ENCODE peak calls at places on chromosomes 6 and 20, in nine cellular contexts. D, F, I, W, J, Y, P, L and Q are unnamed samples.

GRCh38 chr6:116764961-116765841 is at the start of gene FAM162B:
- DNase-seq in D (peak), F (no peak), I (peak), W (peak), J (no peak), Y (no peak), P (peak), L (peak), Q (no peak)

GRCh38 chr20:18165553-18165952 is 27.9 kb downstream of the KAT14 start:
- DNase-seq in D (no peak), F (no peak), I (no peak), W (peak), J (no peak), Y (no peak), P (no peak), L (no peak), Q (no peak)

GRCh38 chr6:93416575-93417420 is 2.6 kb downstream of the EPHA7 start:
- DNase-seq in D (peak), F (no peak), I (peak), W (peak), J (peak), Y (no peak), P (peak), L (peak), Q (peak)

GRCh38 chr6:160386869-160387518 is 38.8 kb downstream of the SLC22A3 start:
- DNase-seq in D (no peak), F (peak), I (no peak), W (peak), J (peak), Y (no peak), P (no peak), L (no peak), Q (no peak)

GRCh38 chr6:27810768-27811298 is 101.4 kb downstream of the OR2B2 start:
- DNase-seq in D (peak), F (no peak), I (no peak), W (no peak), J (peak), Y (peak), P (no peak), L (no peak), Q (peak)

GRCh38 chr20:41177636-41178035 is 40.3 kb downstream of the PLCG1 start:
- DNase-seq in D (no peak), F (peak), I (no peak), W (peak), J (peak), Y (no peak), P (peak), L (no peak), Q (no peak)

GRCh38 chr6:7200598-7201443 is 93.1 kb downstream of the RREB1 start:
- DNase-seq in D (no peak), F (no peak), I (no peak), W (no peak), J (peak), Y (no peak), P (peak), L (no peak), Q (peak)

GRCh38 chr6:118574051-118574865 is 26.2 kb downstream of the PLN start:
- DNase-seq in D (peak), F (no peak), I (peak), W (no peak), J (no peak), Y (peak), P (peak), L (no peak), Q (no peak)

GRCh38 chr6:104881964-104882668 is 22.4 kb upstream of the HACE1 start:
- DNase-seq in D (no peak), F (no peak), I (no peak), W (no peak), J (no peak), Y (no peak), P (no peak), L (peak), Q (no peak)

GRCh38 chr20:45300961-45301360 is 5.7 kb upstream of the RBPJL start:
- DNase-seq in D (peak), F (peak), I (peak), W (peak), J (peak), Y (peak), P (no peak), L (peak), Q (peak)

GRCh38 chr20:59571151-59571550 is 33.2 kb upstream of the PHACTR3 start:
- DNase-seq in D (no peak), F (no peak), I (no peak), W (no peak), J (no peak), Y (no peak), P (no peak), L (no peak), Q (no peak)

GRCh38 chr6:39867592-39867991 is 66.7 kb downstream of the MOCS1 start:
- DNase-seq in D (peak), F (no peak), I (no peak), W (no peak), J (no peak), Y (peak), P (no peak), L (no peak), Q (no peak)

GRCh38 chr20:37095108-37095608 is 639 bp downstream of the RBL1 start:
- DNase-seq in D (no peak), F (no peak), I (peak), W (peak), J (no peak), Y (peak), P (peak), L (peak), Q (peak)

GRCh38 chr20:53656653-53657288 is 63.1 kb upstream of the ZNF217 start:
- DNase-seq in D (no peak), F (no peak), I (no peak), W (peak), J (peak), Y (no peak), P (no peak), L (no peak), Q (no peak)

GRCh38 chr20:1537731-1538058 is 19.8 kb downstream of the SIRPD start:
- DNase-seq in D (no peak), F (no peak), I (no peak), W (no peak), J (no peak), Y (peak), P (no peak), L (no peak), Q (no peak)

GRCh38 chr6:7258231-7258763 is 54.7 kb downstream of the SSR1 start:
- DNase-seq in D (no peak), F (no peak), I (no peak), W (no peak), J (no peak), Y (no peak), P (no peak), L (no peak), Q (no peak)

GRCh38 chr20:12414446-12415274 is 497.0 kb downstream of the BTBD3 start:
- DNase-seq in D (no peak), F (no peak), I (no peak), W (no peak), J (peak), Y (no peak), P (peak), L (peak), Q (peak)

GRCh38 chr6:431504-431903 is 40.0 kb downstream of the IRF4 start:
- DNase-seq in D (no peak), F (no peak), I (no peak), W (no peak), J (no peak), Y (no peak), P (no peak), L (no peak), Q (no peak)

GRCh38 chr20:9608639-9609440 is 94.5 kb downstream of the LAMP5 start:
- DNase-seq in D (peak), F (no peak), I (no peak), W (no peak), J (peak), Y (no peak), P (no peak), L (no peak), Q (no peak)

GRCh38 chr6:158417760-158418098 is 105.5 kb downstream of the TULP4 start:
- DNase-seq in D (no peak), F (no peak), I (no peak), W (peak), J (peak), Y (no peak), P (no peak), L (no peak), Q (no peak)

GRCh38 chr20:63709149-63709527 is 1.3 kb downstream of the ZGPAT start:
- DNase-seq in D (no peak), F (no peak), I (no peak), W (no peak), J (no peak), Y (no peak), P (peak), L (no peak), Q (no peak)

GRCh38 chr6:30263734-30264133 is 50.5 kb upstream of the TRIM26 start:
- DNase-seq in D (no peak), F (no peak), I (no peak), W (peak), J (peak), Y (no peak), P (peak), L (peak), Q (no peak)

GRCh38 chr20:58625585-58625984 is 25.5 kb upstream of the STX16 start:
- DNase-seq in D (no peak), F (no peak), I (no peak), W (no peak), J (no peak), Y (no peak), P (no peak), L (no peak), Q (no peak)

GRCh38 chr20:22282696-22283095 is 301.7 kb downstream of the FOXA2 start:
- DNase-seq in D (no peak), F (no peak), I (no peak), W (no peak), J (no peak), Y (no peak), P (no peak), L (no peak), Q (no peak)

DNA sequence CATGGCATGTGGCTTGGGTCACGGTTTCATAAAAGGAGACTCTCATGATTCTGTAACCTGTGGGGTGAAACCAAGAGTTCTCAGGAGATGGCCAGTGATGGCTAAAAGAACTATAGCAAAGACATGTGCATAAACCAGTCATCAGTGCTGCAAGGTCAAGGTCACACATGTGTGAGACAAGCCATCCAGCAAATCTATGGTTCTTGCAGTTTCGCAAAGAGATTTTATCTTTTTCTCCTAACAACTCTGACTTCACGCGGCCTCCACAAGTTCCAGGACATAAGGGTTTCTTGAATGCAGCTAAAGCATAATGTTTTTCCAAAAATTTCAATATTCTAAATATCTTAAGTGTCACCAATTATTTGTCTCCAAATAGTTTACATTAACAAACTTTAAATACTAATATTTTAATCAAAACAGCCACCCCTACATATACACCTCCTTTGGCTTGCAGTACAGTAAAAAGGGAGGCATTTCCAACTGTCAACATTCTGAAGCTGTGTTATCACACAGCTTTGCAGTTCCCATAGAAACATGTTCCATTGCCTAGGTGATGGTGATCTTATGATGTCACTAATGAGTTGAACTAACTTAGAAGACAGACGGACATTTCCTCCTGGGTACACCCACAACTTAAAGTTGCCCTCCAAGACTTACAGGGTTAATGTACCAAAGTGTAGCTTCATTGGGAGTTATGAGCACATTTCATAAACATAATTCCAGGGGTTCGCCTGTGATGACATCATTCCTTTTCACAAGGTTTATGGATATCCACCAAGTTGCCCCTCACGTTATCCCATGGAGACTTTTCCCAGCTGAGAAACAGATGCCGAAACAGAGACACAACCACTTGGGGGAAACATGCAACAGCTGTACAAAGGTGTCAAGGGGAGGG is 250.9 kb upstream of the PDE10A start:
- DNase-seq in D (no peak), F (no peak), I (no peak), W (no peak), J (no peak), Y (no peak), P (no peak), L (no peak), Q (no peak)
- H3K4me3 ChIP-seq in D (no peak), F (no peak), I (no peak), W (no peak), J (no peak), Y (no peak), P (no peak), L (no peak), Q (no peak)

GRCh38 chr20:20731000-20731944 is 18.8 kb upstream of the RALGAPA2 start:
- DNase-seq in D (no peak), F (no peak), I (no peak), W (no peak), J (no peak), Y (no peak), P (no peak), L (no peak), Q (no peak)
- TF ChIP-seq EZH2phosphoT487 in D (no peak), F (no peak), I (no peak), W (no peak), J (no peak), Y (no peak), P (no peak), L (no peak), Q (no peak)

DNA sequence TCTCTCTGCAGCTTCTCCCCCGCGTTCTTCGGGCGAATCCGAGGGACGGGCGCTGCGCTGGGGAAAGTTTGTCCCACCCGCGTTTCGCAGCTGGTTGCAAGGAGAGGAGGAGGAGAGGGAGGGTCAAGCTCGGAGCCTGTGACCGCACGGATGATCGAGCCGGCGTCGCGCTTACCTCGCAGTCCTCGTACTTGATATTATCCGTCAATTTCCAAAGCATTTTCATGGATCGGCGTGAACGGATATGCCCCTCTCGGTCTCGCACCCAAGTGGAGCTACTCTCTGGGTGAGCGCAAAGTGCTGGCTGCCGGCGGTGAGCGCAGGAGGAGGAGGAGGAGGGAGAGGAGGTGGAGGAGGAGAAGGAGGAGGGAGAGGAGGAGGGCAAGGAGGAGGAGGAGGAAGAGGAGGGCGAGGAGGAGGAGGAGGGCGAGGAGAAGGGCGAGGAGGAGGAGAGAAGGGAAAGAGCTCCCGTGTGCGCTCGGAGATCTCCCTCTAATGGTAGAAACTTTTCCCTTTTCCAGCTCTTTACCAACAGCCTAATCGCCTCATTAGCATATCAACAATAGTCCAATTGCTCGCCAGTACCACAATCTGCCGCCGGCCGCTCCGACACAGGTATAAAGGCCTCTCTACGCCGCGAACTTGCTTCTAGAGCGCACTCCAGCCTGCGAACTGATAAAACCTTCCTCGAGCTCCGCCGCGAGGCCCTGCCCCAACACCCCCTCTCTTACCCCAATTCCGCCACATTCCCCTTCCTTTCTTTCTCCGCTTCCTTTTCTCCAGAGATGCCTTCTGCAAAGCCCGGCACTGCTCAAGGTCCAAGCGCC is at the start of gene TFAP2A:
- DNase-seq in D (peak), F (no peak), I (peak), W (peak), J (peak), Y (no peak), P (peak), L (no peak), Q (no peak)
- H3K4me3 ChIP-seq in D (peak), F (peak), I (peak), W (peak), J (peak), Y (no peak), P (peak), L (peak), Q (peak)

GRCh38 chr20:6397115-6397514 is 274.3 kb upstream of the FERMT1 start:
- DNase-seq in D (peak), F (no peak), I (no peak), W (no peak), J (no peak), Y (no peak), P (no peak), L (no peak), Q (no peak)

GRCh38 chr20:6395695-6396094 is 272.9 kb upstream of the FERMT1 start:
- DNase-seq in D (no peak), F (no peak), I (no peak), W (no peak), J (peak), Y (no peak), P (no peak), L (no peak), Q (no peak)
- TF ChIP-seq EZH2phosphoT487 in D (no peak), F (no peak), I (no peak), W (no peak), J (no peak), Y (no peak), P (no peak), L (no peak), Q (no peak)